ENCODE peak calls at places on chromosomes 16 and 17, in seven cellular contexts. One of them, this sample, is unnamed.

GRCh38 chr16:60230666-60231065 is 1496.5 kb upstream of the GOT2 start:
- DNase-seq in HCT116: no peak
- DNase-seq in GM12878: no peak
- DNase-seq in HepG2: no peak
- DNase-seq in SK-N-SH: no peak
- DNase-seq in Panc1: no peak
- DNase-seq in GM23338: no peak
- DNase-seq in this sample: no peak

GRCh38 chr16:86878290-86879160 is 300.2 kb downstream of the FOXL1 start:
- DNase-seq in HCT116: no peak
- DNase-seq in GM12878: no peak
- DNase-seq in HepG2: no peak
- DNase-seq in SK-N-SH: no peak
- DNase-seq in Panc1: no peak
- DNase-seq in GM23338: no peak
- DNase-seq in this sample: no peak

GRCh38 chr16:54597222-54597621 is 310.6 kb upstream of the IRX3 start:
- DNase-seq in HCT116: no peak
- DNase-seq in GM12878: no peak
- DNase-seq in HepG2: no peak
- DNase-seq in SK-N-SH: no peak
- DNase-seq in Panc1: no peak
- DNase-seq in GM23338: no peak
- DNase-seq in this sample: no peak

GRCh38 chr17:21457051-21458026 is 81.2 kb downstream of the KCNJ12 start:
- DNase-seq in HCT116: peak
- DNase-seq in GM12878: peak
- DNase-seq in HepG2: peak
- DNase-seq in SK-N-SH: peak
- DNase-seq in Panc1: peak
- DNase-seq in GM23338: peak
- DNase-seq in this sample: peak

GRCh38 chr16:21223787-21224186 is 9.7 kb upstream of the ANKS4B start:
- DNase-seq in HCT116: no peak
- DNase-seq in GM12878: no peak
- DNase-seq in HepG2: no peak
- DNase-seq in SK-N-SH: no peak
- DNase-seq in Panc1: no peak
- DNase-seq in GM23338: peak
- DNase-seq in this sample: no peak

GRCh38 chr17:1002771-1003555 is 6.0 kb downstream of the TIMM22 start:
- DNase-seq in HCT116: no peak
- DNase-seq in GM12878: no peak
- DNase-seq in HepG2: no peak
- DNase-seq in SK-N-SH: no peak
- DNase-seq in Panc1: no peak
- DNase-seq in GM23338: no peak
- DNase-seq in this sample: no peak

GRCh38 chr16:73032548-73033270 is 15.2 kb downstream of the ZFHX3 start:
- DNase-seq in HCT116: no peak
- DNase-seq in GM12878: peak
- DNase-seq in HepG2: no peak
- DNase-seq in SK-N-SH: no peak
- DNase-seq in Panc1: no peak
- DNase-seq in GM23338: peak
- DNase-seq in this sample: no peak

GRCh38 chr17:13962716-13963115 is 106.6 kb upstream of the COX10 start:
- DNase-seq in HCT116: no peak
- DNase-seq in GM12878: no peak
- DNase-seq in HepG2: no peak
- DNase-seq in SK-N-SH: no peak
- DNase-seq in Panc1: no peak
- DNase-seq in GM23338: no peak
- DNase-seq in this sample: no peak

GRCh38 chr17:21678451-21679081 is 13.8 kb upstream of the KCNJ18 start:
- DNase-seq in HCT116: no peak
- DNase-seq in GM12878: no peak
- DNase-seq in HepG2: no peak
- DNase-seq in SK-N-SH: peak
- DNase-seq in Panc1: no peak
- DNase-seq in GM23338: no peak
- DNase-seq in this sample: no peak

GRCh38 chr17:9436629-9437028 is 139.0 kb downstream of the STX8 start:
- DNase-seq in HCT116: no peak
- DNase-seq in GM12878: no peak
- DNase-seq in HepG2: no peak
- DNase-seq in SK-N-SH: no peak
- DNase-seq in Panc1: no peak
- DNase-seq in GM23338: no peak
- DNase-seq in this sample: no peak

GRCh38 chr16:81649561-81649960 is 129.5 kb upstream of the PLCG2 start:
- DNase-seq in HCT116: no peak
- DNase-seq in GM12878: no peak
- DNase-seq in HepG2: no peak
- DNase-seq in SK-N-SH: no peak
- DNase-seq in Panc1: no peak
- DNase-seq in GM23338: no peak
- DNase-seq in this sample: no peak

GRCh38 chr16:1823821-1824220 is 2.8 kb downstream of the HAGH start:
- DNase-seq in HCT116: no peak
- DNase-seq in GM12878: no peak
- DNase-seq in HepG2: peak
- DNase-seq in SK-N-SH: no peak
- DNase-seq in Panc1: no peak
- DNase-seq in GM23338: peak
- DNase-seq in this sample: peak

GRCh38 chr16:18965555-18965954 is 18.2 kb upstream of the TMC7 start:
- DNase-seq in HCT116: no peak
- DNase-seq in GM12878: no peak
- DNase-seq in HepG2: no peak
- DNase-seq in SK-N-SH: no peak
- DNase-seq in Panc1: no peak
- DNase-seq in GM23338: no peak
- DNase-seq in this sample: no peak

GRCh38 chr16:18966791-18967190 is 16.9 kb upstream of the TMC7 start:
- DNase-seq in HCT116: no peak
- DNase-seq in GM12878: no peak
- DNase-seq in HepG2: no peak
- DNase-seq in SK-N-SH: no peak
- DNase-seq in Panc1: no peak
- DNase-seq in GM23338: no peak
- DNase-seq in this sample: no peak

GRCh38 chr16:18975109-18975508 is 8.6 kb upstream of the TMC7 start:
- DNase-seq in HCT116: no peak
- DNase-seq in GM12878: no peak
- DNase-seq in HepG2: no peak
- DNase-seq in SK-N-SH: no peak
- DNase-seq in Panc1: no peak
- DNase-seq in GM23338: no peak
- DNase-seq in this sample: no peak

GRCh38 chr16:18969855-18970240 is 13.9 kb upstream of the TMC7 start:
- DNase-seq in HCT116: no peak
- DNase-seq in GM12878: no peak
- DNase-seq in HepG2: no peak
- DNase-seq in SK-N-SH: no peak
- DNase-seq in Panc1: no peak
- DNase-seq in GM23338: no peak
- DNase-seq in this sample: no peak

DNA sequence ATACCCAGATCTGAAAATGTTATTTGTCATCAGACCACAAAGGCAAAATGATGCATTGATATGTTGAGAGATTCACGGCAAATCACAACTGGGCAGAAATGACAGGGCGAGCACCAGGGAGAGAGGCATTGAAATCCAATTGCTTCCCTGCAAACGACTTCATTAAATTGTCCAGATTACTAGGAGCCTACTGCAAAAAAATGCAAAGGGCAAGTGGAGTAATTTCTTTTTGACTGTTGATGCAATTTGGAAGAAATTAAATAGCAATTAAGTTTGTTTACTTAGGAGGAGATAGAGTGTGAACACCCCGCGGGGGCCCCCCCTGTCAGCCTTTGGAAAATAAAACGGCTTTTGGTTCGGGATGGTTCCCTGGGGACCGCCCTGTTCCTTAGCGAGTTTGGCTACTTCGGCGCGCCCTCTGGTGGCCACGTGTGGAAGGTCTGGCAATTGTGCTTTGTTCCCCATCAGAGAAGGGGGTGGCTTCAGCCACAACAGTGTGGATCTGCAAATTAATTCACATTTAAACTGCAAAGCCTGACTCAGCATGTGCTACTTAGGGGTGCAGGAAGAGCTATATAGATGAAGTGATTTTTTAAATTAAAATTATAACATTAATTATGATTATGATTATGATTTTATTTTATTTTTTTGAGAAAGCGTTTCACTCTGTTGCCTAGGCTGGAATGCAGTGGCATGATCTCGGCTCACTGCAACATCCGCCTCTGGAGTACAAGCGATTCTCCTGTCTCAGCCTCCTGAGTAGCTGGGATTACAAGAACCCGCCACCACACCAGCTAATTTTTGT is 14.5 kb upstream of the TMC7 start:
- DNase-seq in HCT116: peak
- DNase-seq in GM12878: peak
- DNase-seq in HepG2: peak
- DNase-seq in SK-N-SH: peak
- DNase-seq in Panc1: no peak
- DNase-seq in GM23338: peak
- DNase-seq in this sample: peak
- TF ChIP-seq POLR2AphosphoS5 in HCT116: no peak
- TF ChIP-seq POLR2AphosphoS5 in GM12878: no peak
- TF ChIP-seq POLR2AphosphoS5 in HepG2: no peak
- TF ChIP-seq POLR2AphosphoS5 in SK-N-SH: no peak
- TF ChIP-seq POLR2AphosphoS5 in Panc1: peak
- TF ChIP-seq POLR2AphosphoS5 in GM23338: no peak
- TF ChIP-seq POLR2AphosphoS5 in this sample: no peak

GRCh38 chr16:10993649-10994048 is 49.3 kb downstream of the CLEC16A start:
- DNase-seq in HCT116: no peak
- DNase-seq in GM12878: no peak
- DNase-seq in HepG2: no peak
- DNase-seq in SK-N-SH: no peak
- DNase-seq in Panc1: no peak
- DNase-seq in GM23338: no peak
- DNase-seq in this sample: no peak

GRCh38 chr16:10992797-10993196 is 48.4 kb downstream of the CLEC16A start:
- DNase-seq in HCT116: peak
- DNase-seq in GM12878: no peak
- DNase-seq in HepG2: no peak
- DNase-seq in SK-N-SH: no peak
- DNase-seq in Panc1: peak
- DNase-seq in GM23338: peak
- DNase-seq in this sample: no peak

GRCh38 chr16:10990378-10990777 is 46.0 kb downstream of the CLEC16A start:
- DNase-seq in HCT116: no peak
- DNase-seq in GM12878: no peak
- DNase-seq in HepG2: no peak
- DNase-seq in SK-N-SH: no peak
- DNase-seq in Panc1: no peak
- DNase-seq in GM23338: no peak
- DNase-seq in this sample: no peak

GRCh38 chr16:10994571-10994970 is 50.2 kb downstream of the CLEC16A start:
- DNase-seq in HCT116: no peak
- DNase-seq in GM12878: no peak
- DNase-seq in HepG2: no peak
- DNase-seq in SK-N-SH: no peak
- DNase-seq in Panc1: no peak
- DNase-seq in GM23338: no peak
- DNase-seq in this sample: no peak

GRCh38 chr16:10992112-10992511 is 47.7 kb downstream of the CLEC16A start:
- DNase-seq in HCT116: no peak
- DNase-seq in GM12878: no peak
- DNase-seq in HepG2: no peak
- DNase-seq in SK-N-SH: no peak
- DNase-seq in Panc1: no peak
- DNase-seq in GM23338: no peak
- DNase-seq in this sample: no peak
- TF ChIP-seq REST in HCT116: no peak
- TF ChIP-seq REST in GM12878: no peak
- TF ChIP-seq REST in HepG2: no peak
- TF ChIP-seq REST in SK-N-SH: no peak
- TF ChIP-seq REST in Panc1: no peak
- TF ChIP-seq REST in GM23338: no peak
- TF ChIP-seq REST in this sample: no peak

GRCh38 chr16:57621521-57622268 is 6.7 kb upstream of the ADGRG1 start:
- DNase-seq in HCT116: no peak
- DNase-seq in GM12878: no peak
- DNase-seq in HepG2: no peak
- DNase-seq in SK-N-SH: no peak
- DNase-seq in Panc1: no peak
- DNase-seq in GM23338: no peak
- DNase-seq in this sample: no peak
- TF ChIP-seq POLR2AphosphoS5 in HCT116: peak
- TF ChIP-seq POLR2AphosphoS5 in GM12878: no peak
- TF ChIP-seq POLR2AphosphoS5 in HepG2: no peak
- TF ChIP-seq POLR2AphosphoS5 in SK-N-SH: no peak
- TF ChIP-seq POLR2AphosphoS5 in Panc1: no peak
- TF ChIP-seq POLR2AphosphoS5 in GM23338: no peak
- TF ChIP-seq POLR2AphosphoS5 in this sample: no peak

GRCh38 chr17:50283246-50283645 is 9.0 kb downstream of the TMEM92 start:
- DNase-seq in HCT116: no peak
- DNase-seq in GM12878: peak
- DNase-seq in HepG2: no peak
- DNase-seq in SK-N-SH: no peak
- DNase-seq in Panc1: no peak
- DNase-seq in GM23338: no peak
- DNase-seq in this sample: peak
- TF ChIP-seq REST in HCT116: no peak
- TF ChIP-seq REST in GM12878: no peak
- TF ChIP-seq REST in HepG2: no peak
- TF ChIP-seq REST in SK-N-SH: no peak
- TF ChIP-seq REST in Panc1: no peak
- TF ChIP-seq REST in GM23338: no peak
- TF ChIP-seq REST in this sample: no peak

GRCh38 chr17:68789203-68789962 is 165.8 kb downstream of the ABCA8 start:
- DNase-seq in HCT116: no peak
- DNase-seq in GM12878: no peak
- DNase-seq in HepG2: peak
- DNase-seq in SK-N-SH: no peak
- DNase-seq in Panc1: no peak
- DNase-seq in GM23338: no peak
- DNase-seq in this sample: no peak

GRCh38 chr17:68782829-68783228 is 172.4 kb downstream of the ABCA8 start:
- DNase-seq in HCT116: no peak
- DNase-seq in GM12878: no peak
- DNase-seq in HepG2: no peak
- DNase-seq in SK-N-SH: no peak
- DNase-seq in Panc1: no peak
- DNase-seq in GM23338: no peak
- DNase-seq in this sample: no peak

GRCh38 chr17:68783861-68784260 is 171.3 kb downstream of the ABCA8 start:
- DNase-seq in HCT116: no peak
- DNase-seq in GM12878: no peak
- DNase-seq in HepG2: no peak
- DNase-seq in SK-N-SH: no peak
- DNase-seq in Panc1: no peak
- DNase-seq in GM23338: no peak
- DNase-seq in this sample: no peak

GRCh38 chr17:68784431-68784830 is 170.8 kb downstream of the ABCA8 start:
- DNase-seq in HCT116: no peak
- DNase-seq in GM12878: no peak
- DNase-seq in HepG2: no peak
- DNase-seq in SK-N-SH: no peak
- DNase-seq in Panc1: no peak
- DNase-seq in GM23338: no peak
- DNase-seq in this sample: no peak

GRCh38 chr17:68785565-68786486 is 169.4 kb downstream of the ABCA8 start:
- DNase-seq in HCT116: no peak
- DNase-seq in GM12878: no peak
- DNase-seq in HepG2: no peak
- DNase-seq in SK-N-SH: no peak
- DNase-seq in Panc1: no peak
- DNase-seq in GM23338: no peak
- DNase-seq in this sample: no peak
- TF ChIP-seq POLR2AphosphoS5 in HCT116: no peak
- TF ChIP-seq POLR2AphosphoS5 in GM12878: no peak
- TF ChIP-seq POLR2AphosphoS5 in HepG2: no peak
- TF ChIP-seq POLR2AphosphoS5 in SK-N-SH: no peak
- TF ChIP-seq POLR2AphosphoS5 in Panc1: no peak
- TF ChIP-seq POLR2AphosphoS5 in GM23338: no peak
- TF ChIP-seq POLR2AphosphoS5 in this sample: no peak

This sample was measured in HL-60.